ENCODE peak calls at places on chromosomes 13 and 19, in four cellular contexts. One of them, this sample, is unnamed.

GRCh38 chr19:52296400-52296772 is 583 bp upstream of the ZNF480 start:
- DNase-seq in thoracic aorta: no peak
- DNase-seq in progenitor cell of endocrine pancreas: no peak
- DNase-seq in nephron progenitor cell: no peak
- DNase-seq in this sample: no peak

GRCh38 chr19:41366089-41366488 is 2.1 kb upstream of the B9D2 start:
- DNase-seq in thoracic aorta: no peak
- DNase-seq in progenitor cell of endocrine pancreas: no peak
- DNase-seq in nephron progenitor cell: no peak
- DNase-seq in this sample: no peak

GRCh38 chr13:20354722-20355121 is 122.6 kb upstream of the GJB6 start:
- DNase-seq in thoracic aorta: no peak
- DNase-seq in progenitor cell of endocrine pancreas: no peak
- DNase-seq in nephron progenitor cell: no peak
- DNase-seq in this sample: no peak

GRCh38 chr19:54729416-54730188 is 5.4 kb downstream of the KIR3DL3 start:
- DNase-seq in thoracic aorta: no peak
- DNase-seq in progenitor cell of endocrine pancreas: no peak
- DNase-seq in nephron progenitor cell: no peak
- DNase-seq in this sample: no peak

GRCh38 chr13:110270507-110270906 is 36.5 kb downstream of the COL4A1 start:
- DNase-seq in thoracic aorta: no peak
- DNase-seq in progenitor cell of endocrine pancreas: no peak
- DNase-seq in nephron progenitor cell: no peak
- DNase-seq in this sample: no peak

GRCh38 chr19:6458695-6459355 is 767 bp downstream of the SLC25A23 start:
- DNase-seq in thoracic aorta: no peak
- DNase-seq in progenitor cell of endocrine pancreas: no peak
- DNase-seq in nephron progenitor cell: no peak
- DNase-seq in this sample: no peak

GRCh38 chr19:15779756-15780476 is 7.5 kb upstream of the OR10H5 start:
- DNase-seq in thoracic aorta: peak
- DNase-seq in progenitor cell of endocrine pancreas: no peak
- DNase-seq in nephron progenitor cell: no peak
- DNase-seq in this sample: no peak

GRCh38 chr13:46211116-46211515 is 612 bp upstream of the LRRC63 start:
- DNase-seq in thoracic aorta: no peak
- DNase-seq in progenitor cell of endocrine pancreas: no peak
- DNase-seq in nephron progenitor cell: no peak
- DNase-seq in this sample: no peak

GRCh38 chr19:17755977-17756670 is 4.8 kb downstream of the FCHO1 start:
- DNase-seq in thoracic aorta: no peak
- DNase-seq in progenitor cell of endocrine pancreas: peak
- DNase-seq in nephron progenitor cell: peak
- DNase-seq in this sample: peak

GRCh38 chr13:102830646-102831045 is 15.2 kb upstream of the ERCC5 start:
- DNase-seq in thoracic aorta: no peak
- DNase-seq in progenitor cell of endocrine pancreas: no peak
- DNase-seq in nephron progenitor cell: no peak
- DNase-seq in this sample: no peak

GRCh38 chr13:45954861-45955595 is 97.5 kb downstream of the ZC3H13 start:
- DNase-seq in thoracic aorta: no peak
- DNase-seq in progenitor cell of endocrine pancreas: no peak
- DNase-seq in nephron progenitor cell: no peak
- DNase-seq in this sample: no peak

GRCh38 chr13:59734393-59734792 is 429.3 kb downstream of the DIAPH3 start:
- DNase-seq in thoracic aorta: no peak
- DNase-seq in progenitor cell of endocrine pancreas: no peak
- DNase-seq in nephron progenitor cell: peak
- DNase-seq in this sample: no peak

GRCh38 chr19:35736913-35737886 is 5.1 kb downstream of the IGFLR1 start:
- DNase-seq in thoracic aorta: no peak
- DNase-seq in progenitor cell of endocrine pancreas: no peak
- DNase-seq in nephron progenitor cell: no peak
- DNase-seq in this sample: no peak

GRCh38 chr19:41000310-41000737 is 9.2 kb downstream of the CYP2B6 start:
- DNase-seq in thoracic aorta: no peak
- DNase-seq in progenitor cell of endocrine pancreas: no peak
- DNase-seq in nephron progenitor cell: no peak
- DNase-seq in this sample: no peak

GRCh38 chr13:19818223-19818842 is 35.6 kb upstream of the PSPC1 start:
- DNase-seq in thoracic aorta: no peak
- DNase-seq in progenitor cell of endocrine pancreas: peak
- DNase-seq in nephron progenitor cell: peak
- DNase-seq in this sample: peak

GRCh38 chr13:36918246-36919060 is 1.6 kb downstream of the SMAD9 start:
- DNase-seq in thoracic aorta: no peak
- DNase-seq in progenitor cell of endocrine pancreas: no peak
- DNase-seq in nephron progenitor cell: no peak
- DNase-seq in this sample: no peak

GRCh38 chr13:51148952-51149573 is 38.0 kb upstream of the C13orf42 start:
- DNase-seq in thoracic aorta: no peak
- DNase-seq in progenitor cell of endocrine pancreas: no peak
- DNase-seq in nephron progenitor cell: peak
- DNase-seq in this sample: peak

GRCh38 chr13:98246538-98247172 is 69.6 kb upstream of the RNF113B start:
- DNase-seq in thoracic aorta: no peak
- DNase-seq in progenitor cell of endocrine pancreas: no peak
- DNase-seq in nephron progenitor cell: no peak
- DNase-seq in this sample: no peak

GRCh38 chr13:75479102-75479501 is 2.9 kb downstream of the TBC1D4 start:
- DNase-seq in thoracic aorta: no peak
- DNase-seq in progenitor cell of endocrine pancreas: no peak
- DNase-seq in nephron progenitor cell: no peak
- DNase-seq in this sample: no peak

GRCh38 chr19:52600639-52601024 is 30.5 kb downstream of the ZNF701 start:
- DNase-seq in thoracic aorta: no peak
- DNase-seq in progenitor cell of endocrine pancreas: peak
- DNase-seq in nephron progenitor cell: no peak
- DNase-seq in this sample: peak

GRCh38 chr13:54928071-54928470 is 1899.5 kb downstream of the OLFM4 start:
- DNase-seq in thoracic aorta: no peak
- DNase-seq in progenitor cell of endocrine pancreas: no peak
- DNase-seq in nephron progenitor cell: no peak
- DNase-seq in this sample: no peak

GRCh38 chr19:51552996-51553725 is 17.9 kb upstream of the ZNF175 start:
- DNase-seq in thoracic aorta: no peak
- DNase-seq in progenitor cell of endocrine pancreas: peak
- DNase-seq in nephron progenitor cell: peak
- DNase-seq in this sample: peak

GRCh38 chr19:17948967-17949930 is 16.4 kb downstream of the CCDC124 start:
- DNase-seq in thoracic aorta: no peak
- DNase-seq in progenitor cell of endocrine pancreas: no peak
- DNase-seq in nephron progenitor cell: peak
- DNase-seq in this sample: peak

GRCh38 chr19:40623403-40624239 is 22.5 kb downstream of the LTBP4 start:
- DNase-seq in thoracic aorta: no peak
- DNase-seq in progenitor cell of endocrine pancreas: peak
- DNase-seq in nephron progenitor cell: peak
- DNase-seq in this sample: peak

GRCh38 chr19:4089400-4089908 is 22.8 kb upstream of the ZBTB7A start:
- DNase-seq in thoracic aorta: no peak
- DNase-seq in progenitor cell of endocrine pancreas: no peak
- DNase-seq in nephron progenitor cell: no peak
- DNase-seq in this sample: no peak

GRCh38 chr19:45613926-45614725 is 12.1 kb upstream of the GPR4 start:
- DNase-seq in thoracic aorta: no peak
- DNase-seq in progenitor cell of endocrine pancreas: no peak
- DNase-seq in nephron progenitor cell: no peak
- DNase-seq in this sample: no peak

GRCh38 chr19:32322541-32322940 is 22.9 kb upstream of the ZNF507 start:
- DNase-seq in thoracic aorta: no peak
- DNase-seq in progenitor cell of endocrine pancreas: no peak
- DNase-seq in nephron progenitor cell: no peak
- DNase-seq in this sample: no peak

GRCh38 chr19:15195987-15196682 is 4.7 kb downstream of the NOTCH3 start:
- DNase-seq in thoracic aorta: no peak
- DNase-seq in progenitor cell of endocrine pancreas: peak
- DNase-seq in nephron progenitor cell: peak
- DNase-seq in this sample: no peak

GRCh38 chr13:100803091-100803490 is 128.5 kb upstream of the TMTC4 start:
- DNase-seq in thoracic aorta: no peak
- DNase-seq in progenitor cell of endocrine pancreas: no peak
- DNase-seq in nephron progenitor cell: no peak
- DNase-seq in this sample: no peak

GRCh38 chr19:17358395-17358794 is 18.7 kb downstream of the PLVAP start:
- DNase-seq in thoracic aorta: no peak
- DNase-seq in progenitor cell of endocrine pancreas: no peak
- DNase-seq in nephron progenitor cell: no peak
- DNase-seq in this sample: no peak

GRCh38 chr13:79679334-79679733 is 198.4 kb downstream of the NDFIP2 start:
- DNase-seq in thoracic aorta: no peak
- DNase-seq in progenitor cell of endocrine pancreas: peak
- DNase-seq in nephron progenitor cell: peak
- DNase-seq in this sample: peak

GRCh38 chr19:9485140-9485539 is 13.3 kb downstream of the ZNF560 start:
- DNase-seq in thoracic aorta: no peak
- DNase-seq in progenitor cell of endocrine pancreas: no peak
- DNase-seq in nephron progenitor cell: no peak
- DNase-seq in this sample: no peak

GRCh38 chr13:32264407-32264806 is 50.8 kb downstream of the ZAR1L start:
- DNase-seq in thoracic aorta: no peak
- DNase-seq in progenitor cell of endocrine pancreas: no peak
- DNase-seq in nephron progenitor cell: no peak
- DNase-seq in this sample: no peak

GRCh38 chr13:51019026-51019425 is 92.0 kb downstream of the C13orf42 start:
- DNase-seq in thoracic aorta: no peak
- DNase-seq in progenitor cell of endocrine pancreas: no peak
- DNase-seq in nephron progenitor cell: no peak
- DNase-seq in this sample: no peak

GRCh38 chr19:33399081-33399744 is 25.7 kb downstream of the CEBPG start:
- DNase-seq in thoracic aorta: no peak
- DNase-seq in progenitor cell of endocrine pancreas: no peak
- DNase-seq in nephron progenitor cell: no peak
- DNase-seq in this sample: peak

GRCh38 chr19:45913874-45914830 is at the start of gene NANOS2:
- DNase-seq in thoracic aorta: no peak
- DNase-seq in progenitor cell of endocrine pancreas: no peak
- DNase-seq in nephron progenitor cell: peak
- DNase-seq in this sample: peak

GRCh38 chr19:347946-348861 is 3.6 kb upstream of the MIER2 start:
- DNase-seq in thoracic aorta: no peak
- DNase-seq in progenitor cell of endocrine pancreas: no peak
- DNase-seq in nephron progenitor cell: no peak
- DNase-seq in this sample: no peak
- TF ChIP-seq CTCF in thoracic aorta: no peak
- TF ChIP-seq CTCF in progenitor cell of endocrine pancreas: no peak
- TF ChIP-seq CTCF in nephron progenitor cell: no peak
- TF ChIP-seq CTCF in this sample: no peak

DNA sequence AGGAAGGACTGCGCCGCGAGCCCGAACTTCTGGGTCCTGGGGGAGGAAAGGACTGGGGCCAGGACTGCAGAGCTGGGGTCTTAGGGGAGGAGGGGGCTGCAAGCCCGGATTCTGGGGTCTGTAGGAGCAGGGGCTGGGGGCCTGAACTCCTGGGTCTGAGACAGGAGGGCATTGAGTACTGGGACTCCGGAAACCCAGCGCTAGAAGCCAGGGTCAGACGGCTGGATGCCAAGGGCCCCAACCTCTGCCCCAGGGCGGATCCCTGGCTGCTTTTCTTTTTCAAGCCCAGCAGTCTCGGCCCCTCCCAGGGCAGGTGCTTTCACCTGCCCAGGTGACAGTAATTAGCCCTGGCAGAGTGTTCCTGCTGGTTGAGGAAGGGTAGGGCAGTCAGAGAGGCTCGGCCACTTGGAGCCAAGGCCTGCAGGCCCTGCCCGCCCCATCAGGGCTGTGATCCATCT is 2.3 kb downstream of the MYH14 start:
- DNase-seq in thoracic aorta: no peak
- DNase-seq in progenitor cell of endocrine pancreas: peak
- DNase-seq in nephron progenitor cell: no peak
- DNase-seq in this sample: no peak
- TF ChIP-seq CTCF in thoracic aorta: no peak
- TF ChIP-seq CTCF in progenitor cell of endocrine pancreas: peak
- TF ChIP-seq CTCF in nephron progenitor cell: no peak
- TF ChIP-seq CTCF in this sample: no peak

DNA sequence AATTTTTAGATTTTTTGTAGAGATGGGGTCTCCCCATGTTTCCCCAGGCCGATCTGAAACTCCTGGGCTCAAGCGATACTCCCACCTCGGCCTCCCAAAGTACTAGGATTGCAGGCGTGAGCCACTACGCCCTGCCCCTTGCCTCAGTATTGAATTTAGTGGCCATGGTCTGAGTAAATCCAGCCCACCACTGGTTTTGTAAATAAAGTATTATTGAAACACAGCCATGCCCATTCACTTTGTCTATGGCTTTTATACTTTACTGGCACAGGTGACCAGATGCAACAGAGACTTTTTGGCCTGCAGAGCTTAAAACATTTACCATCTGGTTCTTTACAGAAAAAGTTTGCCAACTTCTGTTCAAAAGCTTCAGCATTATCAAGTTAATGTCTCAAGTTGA is 143.8 kb downstream of the PTPRS start:
- DNase-seq in thoracic aorta: no peak
- DNase-seq in progenitor cell of endocrine pancreas: no peak
- DNase-seq in nephron progenitor cell: no peak
- DNase-seq in this sample: no peak
- TF ChIP-seq CTCF in thoracic aorta: no peak
- TF ChIP-seq CTCF in progenitor cell of endocrine pancreas: no peak
- TF ChIP-seq CTCF in nephron progenitor cell: no peak
- TF ChIP-seq CTCF in this sample: no peak

GRCh38 chr13:41847216-41847615 is 113.7 kb downstream of the VWA8 start:
- DNase-seq in thoracic aorta: no peak
- DNase-seq in progenitor cell of endocrine pancreas: no peak
- DNase-seq in nephron progenitor cell: no peak
- DNase-seq in this sample: no peak

GRCh38 chr13:41848435-41849255 is 112.3 kb downstream of the VWA8 start:
- DNase-seq in thoracic aorta: no peak
- DNase-seq in progenitor cell of endocrine pancreas: no peak
- DNase-seq in nephron progenitor cell: no peak
- DNase-seq in this sample: no peak
- TF ChIP-seq CTCF in thoracic aorta: no peak
- TF ChIP-seq CTCF in progenitor cell of endocrine pancreas: no peak
- TF ChIP-seq CTCF in nephron progenitor cell: no peak
- TF ChIP-seq CTCF in this sample: no peak

DNA sequence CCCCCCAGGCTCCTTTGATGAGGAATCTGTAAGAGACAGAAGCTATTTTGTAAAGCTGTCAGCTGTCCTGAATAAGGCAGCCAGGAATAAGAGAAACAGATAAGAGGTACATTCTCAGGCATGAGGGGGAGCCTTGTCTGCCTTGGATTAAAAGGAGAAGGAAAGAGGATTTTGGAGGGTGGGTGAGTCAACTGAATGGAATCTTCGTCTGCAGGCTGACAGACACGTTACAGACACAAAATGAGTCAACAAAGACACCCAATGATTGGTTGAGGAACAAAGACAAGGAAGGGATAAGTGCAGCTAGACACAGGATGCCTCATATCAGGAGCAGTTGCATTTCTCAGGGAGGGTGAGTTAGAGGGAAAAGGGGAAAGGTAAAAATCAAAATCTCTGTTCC is 162.5 kb downstream of the OLFM4 start:
- DNase-seq in thoracic aorta: no peak
- DNase-seq in progenitor cell of endocrine pancreas: no peak
- DNase-seq in nephron progenitor cell: no peak
- DNase-seq in this sample: no peak
- TF ChIP-seq CTCF in thoracic aorta: no peak
- TF ChIP-seq CTCF in progenitor cell of endocrine pancreas: no peak
- TF ChIP-seq CTCF in nephron progenitor cell: no peak
- TF ChIP-seq CTCF in this sample: no peak

This sample was measured in glutamatergic neuron.